ENCODE peak calls at places on chromosomes 12 and 14, in five cellular contexts. One of them, this sample, is unnamed.
A peak's percentile ranks its signal among the peaks of the same experiment; 100 is the strongest.

GRCh38 chr14:21057803-21058675 is at the start of gene RNASE8:
- DNase-seq in non-pigmented ciliary epithelial cell: no peak
- DNase-seq in CD4-positive, alpha-beta memory T cell: no peak
- DNase-seq in lower lobe of right lung: no peak
- DNase-seq in activated CD4-positive, alpha-beta T cell treated with anti-CD3 and anti-CD28 coated beads, Interleukin-2, amount 50 U/mL, for 4 hours: no peak
- DNase-seq in this sample: no peak

GRCh38 chr14:32571995-32572866 is 243.1 kb downstream of the AKAP6 start:
- DNase-seq in non-pigmented ciliary epithelial cell: no peak
- DNase-seq in CD4-positive, alpha-beta memory T cell: no peak
- DNase-seq in lower lobe of right lung: no peak
- DNase-seq in activated CD4-positive, alpha-beta T cell treated with anti-CD3 and anti-CD28 coated beads, Interleukin-2, amount 50 U/mL, for 4 hours: no peak
- DNase-seq in this sample: no peak

GRCh38 chr12:7354521-7354920 is 50.6 kb downstream of the ACSM4 start:
- DNase-seq in non-pigmented ciliary epithelial cell: no peak
- DNase-seq in CD4-positive, alpha-beta memory T cell: no peak
- DNase-seq in lower lobe of right lung: no peak
- DNase-seq in activated CD4-positive, alpha-beta T cell treated with anti-CD3 and anti-CD28 coated beads, Interleukin-2, amount 50 U/mL, for 4 hours: no peak
- DNase-seq in this sample: no peak

GRCh38 chr12:114096461-114096860 is 130.3 kb upstream of the RBM19 start:
- DNase-seq in non-pigmented ciliary epithelial cell: no peak
- DNase-seq in CD4-positive, alpha-beta memory T cell: no peak
- DNase-seq in lower lobe of right lung: no peak
- DNase-seq in activated CD4-positive, alpha-beta T cell treated with anti-CD3 and anti-CD28 coated beads, Interleukin-2, amount 50 U/mL, for 4 hours: no peak
- DNase-seq in this sample: no peak

GRCh38 chr14:72583316-72584272 is 310.3 kb downstream of the DPF3 start:
- DNase-seq in non-pigmented ciliary epithelial cell: no peak
- DNase-seq in CD4-positive, alpha-beta memory T cell: no peak
- DNase-seq in lower lobe of right lung: no peak
- DNase-seq in activated CD4-positive, alpha-beta T cell treated with anti-CD3 and anti-CD28 coated beads, Interleukin-2, amount 50 U/mL, for 4 hours: no peak
- DNase-seq in this sample: no peak

GRCh38 chr12:74896186-74896585 is 313.5 kb downstream of the KCNC2 start:
- DNase-seq in non-pigmented ciliary epithelial cell: no peak
- DNase-seq in CD4-positive, alpha-beta memory T cell: no peak
- DNase-seq in lower lobe of right lung: no peak
- DNase-seq in activated CD4-positive, alpha-beta T cell treated with anti-CD3 and anti-CD28 coated beads, Interleukin-2, amount 50 U/mL, for 4 hours: no peak
- DNase-seq in this sample: no peak

GRCh38 chr12:2959508-2960431 is 573 bp downstream of the TEAD4 start:
- DNase-seq in non-pigmented ciliary epithelial cell: no peak
- DNase-seq in CD4-positive, alpha-beta memory T cell: no peak
- DNase-seq in lower lobe of right lung: peak; percentile 61
- DNase-seq in activated CD4-positive, alpha-beta T cell treated with anti-CD3 and anti-CD28 coated beads, Interleukin-2, amount 50 U/mL, for 4 hours: no peak
- DNase-seq in this sample: peak; percentile 62

GRCh38 chr14:31936100-31936499 is 141.0 kb upstream of the ARHGAP5 start:
- DNase-seq in non-pigmented ciliary epithelial cell: no peak
- DNase-seq in CD4-positive, alpha-beta memory T cell: no peak
- DNase-seq in lower lobe of right lung: no peak
- DNase-seq in activated CD4-positive, alpha-beta T cell treated with anti-CD3 and anti-CD28 coated beads, Interleukin-2, amount 50 U/mL, for 4 hours: no peak
- DNase-seq in this sample: no peak

GRCh38 chr14:50631408-50631821 is 36.7 kb downstream of the SAV1 start:
- DNase-seq in non-pigmented ciliary epithelial cell: no peak
- DNase-seq in CD4-positive, alpha-beta memory T cell: no peak
- DNase-seq in lower lobe of right lung: no peak
- DNase-seq in activated CD4-positive, alpha-beta T cell treated with anti-CD3 and anti-CD28 coated beads, Interleukin-2, amount 50 U/mL, for 4 hours: no peak
- DNase-seq in this sample: no peak

GRCh38 chr12:25495336-25496097 is 57.6 kb downstream of the LMNTD1 start:
- DNase-seq in non-pigmented ciliary epithelial cell: peak; percentile 74
- DNase-seq in CD4-positive, alpha-beta memory T cell: no peak
- DNase-seq in lower lobe of right lung: no peak
- DNase-seq in activated CD4-positive, alpha-beta T cell treated with anti-CD3 and anti-CD28 coated beads, Interleukin-2, amount 50 U/mL, for 4 hours: no peak
- DNase-seq in this sample: no peak

GRCh38 chr12:131218291-131219172 is 264.8 kb downstream of the ADGRD1 start:
- DNase-seq in non-pigmented ciliary epithelial cell: no peak
- DNase-seq in CD4-positive, alpha-beta memory T cell: no peak
- DNase-seq in lower lobe of right lung: no peak
- DNase-seq in activated CD4-positive, alpha-beta T cell treated with anti-CD3 and anti-CD28 coated beads, Interleukin-2, amount 50 U/mL, for 4 hours: no peak
- DNase-seq in this sample: no peak

This sample was measured in Right ventricle myocardium superior.